ENCODE peak calls at places on chromosomes 1 and 21, in nine cellular contexts. One of them, this sample, is unnamed.

GRCh38 chr1:39105841-39106765 is 80.0 kb downstream of the NDUFS5 start:
- DNase-seq in sigmoid colon: peak
- DNase-seq in transverse colon: peak
- DNase-seq in K562: peak
- DNase-seq in Panc1: no peak
- DNase-seq in spleen: peak
- DNase-seq in SK-N-MC: no peak
- DNase-seq in HCT116: no peak
- DNase-seq in SK-N-SH: peak
- DNase-seq in this sample: no peak

GRCh38 chr1:219788091-219788490 is 140.3 kb downstream of the SLC30A10 start:
- DNase-seq in transverse colon: no peak
- DNase-seq in SK-N-SH: no peak
- DNase-seq in Panc1: no peak
- DNase-seq in sigmoid colon: no peak
- DNase-seq in SK-N-MC: no peak
- DNase-seq in HCT116: no peak
- DNase-seq in spleen: no peak
- DNase-seq in K562: no peak
- DNase-seq in this sample: no peak

GRCh38 chr21:19065164-19065563 is 661.6 kb upstream of the TMPRSS15 start:
- DNase-seq in HCT116: no peak
- DNase-seq in Panc1: no peak
- DNase-seq in sigmoid colon: no peak
- DNase-seq in SK-N-SH: no peak
- DNase-seq in spleen: no peak
- DNase-seq in transverse colon: no peak
- DNase-seq in K562: no peak
- DNase-seq in SK-N-MC: no peak
- DNase-seq in this sample: no peak

GRCh38 chr1:64981602-64981981 is 15.2 kb upstream of the JAK1 start:
- DNase-seq in Panc1: no peak
- DNase-seq in HCT116: no peak
- DNase-seq in spleen: no peak
- DNase-seq in sigmoid colon: no peak
- DNase-seq in SK-N-MC: no peak
- DNase-seq in K562: no peak
- DNase-seq in SK-N-SH: no peak
- DNase-seq in transverse colon: no peak
- DNase-seq in this sample: no peak

GRCh38 chr1:172399369-172400072 is 21.0 kb upstream of the C1orf105 start:
- DNase-seq in SK-N-SH: peak
- DNase-seq in spleen: no peak
- DNase-seq in transverse colon: peak
- DNase-seq in K562: no peak
- DNase-seq in SK-N-MC: peak
- DNase-seq in sigmoid colon: peak
- DNase-seq in Panc1: peak
- DNase-seq in HCT116: peak
- DNase-seq in this sample: no peak

GRCh38 chr1:39955547-39956539 is 898 bp downstream of the MFSD2A start:
- DNase-seq in HCT116: peak
- DNase-seq in sigmoid colon: no peak
- DNase-seq in spleen: no peak
- DNase-seq in SK-N-MC: no peak
- DNase-seq in transverse colon: peak
- DNase-seq in K562: no peak
- DNase-seq in SK-N-SH: peak
- DNase-seq in Panc1: no peak
- DNase-seq in this sample: peak

GRCh38 chr1:24888061-24888970 is 41.8 kb downstream of the RUNX3 start:
- DNase-seq in HCT116: no peak
- DNase-seq in Panc1: no peak
- DNase-seq in SK-N-SH: no peak
- DNase-seq in sigmoid colon: peak
- DNase-seq in SK-N-MC: no peak
- DNase-seq in transverse colon: peak
- DNase-seq in spleen: peak
- DNase-seq in K562: no peak
- DNase-seq in this sample: no peak

GRCh38 chr1:235843458-235843857 is 23.2 kb downstream of the LYST start:
- DNase-seq in SK-N-MC: peak
- DNase-seq in spleen: no peak
- DNase-seq in K562: peak
- DNase-seq in Panc1: no peak
- DNase-seq in HCT116: peak
- DNase-seq in transverse colon: no peak
- DNase-seq in sigmoid colon: no peak
- DNase-seq in SK-N-SH: peak
- DNase-seq in this sample: no peak

GRCh38 chr1:84073266-84073665 is 70.8 kb upstream of the PRKACB start:
- DNase-seq in SK-N-SH: no peak
- DNase-seq in K562: no peak
- DNase-seq in sigmoid colon: no peak
- DNase-seq in spleen: no peak
- DNase-seq in SK-N-MC: no peak
- DNase-seq in Panc1: no peak
- DNase-seq in transverse colon: no peak
- DNase-seq in HCT116: no peak
- DNase-seq in this sample: no peak

GRCh38 chr1:18351735-18352134 is 129.0 kb upstream of the KLHDC7A start:
- DNase-seq in Panc1: no peak
- DNase-seq in SK-N-SH: no peak
- DNase-seq in SK-N-MC: no peak
- DNase-seq in transverse colon: no peak
- DNase-seq in spleen: no peak
- DNase-seq in sigmoid colon: no peak
- DNase-seq in K562: no peak
- DNase-seq in HCT116: no peak
- DNase-seq in this sample: peak

GRCh38 chr1:13725714-13726175 is 25.8 kb downstream of the PRDM2 start:
- DNase-seq in SK-N-SH: peak
- DNase-seq in HCT116: peak
- DNase-seq in spleen: no peak
- DNase-seq in transverse colon: peak
- DNase-seq in Panc1: no peak
- DNase-seq in SK-N-MC: no peak
- DNase-seq in sigmoid colon: no peak
- DNase-seq in K562: peak
- DNase-seq in this sample: no peak

GRCh38 chr21:42080788-42081083 is 9.6 kb downstream of the UMODL1 start:
- DNase-seq in K562: no peak
- DNase-seq in transverse colon: no peak
- DNase-seq in Panc1: no peak
- DNase-seq in sigmoid colon: no peak
- DNase-seq in SK-N-MC: no peak
- DNase-seq in spleen: no peak
- DNase-seq in HCT116: no peak
- DNase-seq in SK-N-SH: no peak
- DNase-seq in this sample: no peak
- TF ChIP-seq POLR2AphosphoS5 in K562: no peak
- TF ChIP-seq POLR2AphosphoS5 in transverse colon: no peak
- TF ChIP-seq POLR2AphosphoS5 in Panc1: no peak
- TF ChIP-seq POLR2AphosphoS5 in sigmoid colon: no peak
- TF ChIP-seq POLR2AphosphoS5 in SK-N-MC: no peak
- TF ChIP-seq POLR2AphosphoS5 in spleen: no peak
- TF ChIP-seq POLR2AphosphoS5 in HCT116: no peak
- TF ChIP-seq POLR2AphosphoS5 in SK-N-SH: no peak
- TF ChIP-seq POLR2AphosphoS5 in this sample: no peak

GRCh38 chr1:35885961-35886558 is 3.1 kb downstream of the AGO1 start:
- DNase-seq in transverse colon: no peak
- DNase-seq in Panc1: no peak
- DNase-seq in sigmoid colon: no peak
- DNase-seq in SK-N-SH: peak
- DNase-seq in HCT116: no peak
- DNase-seq in K562: peak
- DNase-seq in SK-N-MC: no peak
- DNase-seq in spleen: no peak
- DNase-seq in this sample: no peak

GRCh38 chr1:35884934-35885333 is 1.9 kb downstream of the AGO1 start:
- DNase-seq in SK-N-MC: no peak
- DNase-seq in SK-N-SH: no peak
- DNase-seq in spleen: no peak
- DNase-seq in Panc1: no peak
- DNase-seq in transverse colon: no peak
- DNase-seq in HCT116: no peak
- DNase-seq in sigmoid colon: no peak
- DNase-seq in K562: no peak
- DNase-seq in this sample: no peak

GRCh38 chr1:35886606-35887431 is 3.8 kb downstream of the AGO1 start:
- DNase-seq in Panc1: no peak
- DNase-seq in HCT116: no peak
- DNase-seq in SK-N-SH: peak
- DNase-seq in transverse colon: no peak
- DNase-seq in spleen: no peak
- DNase-seq in K562: peak
- DNase-seq in SK-N-MC: no peak
- DNase-seq in sigmoid colon: no peak
- DNase-seq in this sample: no peak

GRCh38 chr1:35888255-35888654 is 5.2 kb downstream of the AGO1 start:
- DNase-seq in spleen: no peak
- DNase-seq in HCT116: no peak
- DNase-seq in SK-N-SH: no peak
- DNase-seq in SK-N-MC: no peak
- DNase-seq in sigmoid colon: no peak
- DNase-seq in Panc1: no peak
- DNase-seq in K562: no peak
- DNase-seq in transverse colon: peak
- DNase-seq in this sample: no peak

GRCh38 chr1:35887508-35887907 is 4.5 kb downstream of the AGO1 start:
- DNase-seq in SK-N-MC: no peak
- DNase-seq in sigmoid colon: no peak
- DNase-seq in SK-N-SH: no peak
- DNase-seq in K562: no peak
- DNase-seq in HCT116: no peak
- DNase-seq in spleen: no peak
- DNase-seq in transverse colon: no peak
- DNase-seq in Panc1: no peak
- DNase-seq in this sample: no peak
- H3K4me3 ChIP-seq in SK-N-MC: no peak
- H3K4me3 ChIP-seq in sigmoid colon: no peak
- H3K4me3 ChIP-seq in SK-N-SH: no peak
- H3K4me3 ChIP-seq in K562: no peak
- H3K4me3 ChIP-seq in HCT116: no peak
- H3K4me3 ChIP-seq in spleen: no peak
- H3K4me3 ChIP-seq in transverse colon: no peak
- H3K4me3 ChIP-seq in Panc1: no peak
- H3K4me3 ChIP-seq in this sample: no peak

GRCh38 chr1:36366091-36366661 is 19.5 kb downstream of the STK40 start:
- DNase-seq in HCT116: no peak
- DNase-seq in K562: no peak
- DNase-seq in sigmoid colon: peak
- DNase-seq in transverse colon: no peak
- DNase-seq in Panc1: no peak
- DNase-seq in SK-N-SH: peak
- DNase-seq in spleen: peak
- DNase-seq in SK-N-MC: no peak
- DNase-seq in this sample: peak

GRCh38 chr1:36369061-36369470 is 16.7 kb downstream of the STK40 start:
- DNase-seq in SK-N-SH: peak
- DNase-seq in Panc1: peak
- DNase-seq in SK-N-MC: no peak
- DNase-seq in K562: peak
- DNase-seq in sigmoid colon: peak
- DNase-seq in HCT116: peak
- DNase-seq in transverse colon: peak
- DNase-seq in spleen: peak
- DNase-seq in this sample: peak

GRCh38 chr1:36367798-36368197 is 17.9 kb downstream of the STK40 start:
- DNase-seq in spleen: no peak
- DNase-seq in HCT116: no peak
- DNase-seq in Panc1: no peak
- DNase-seq in sigmoid colon: no peak
- DNase-seq in SK-N-SH: no peak
- DNase-seq in transverse colon: peak
- DNase-seq in K562: no peak
- DNase-seq in SK-N-MC: no peak
- DNase-seq in this sample: no peak

GRCh38 chr1:36367067-36367466 is 18.7 kb downstream of the STK40 start:
- DNase-seq in transverse colon: no peak
- DNase-seq in K562: no peak
- DNase-seq in Panc1: no peak
- DNase-seq in HCT116: no peak
- DNase-seq in SK-N-SH: no peak
- DNase-seq in sigmoid colon: no peak
- DNase-seq in spleen: peak
- DNase-seq in SK-N-MC: no peak
- DNase-seq in this sample: no peak

DNA sequence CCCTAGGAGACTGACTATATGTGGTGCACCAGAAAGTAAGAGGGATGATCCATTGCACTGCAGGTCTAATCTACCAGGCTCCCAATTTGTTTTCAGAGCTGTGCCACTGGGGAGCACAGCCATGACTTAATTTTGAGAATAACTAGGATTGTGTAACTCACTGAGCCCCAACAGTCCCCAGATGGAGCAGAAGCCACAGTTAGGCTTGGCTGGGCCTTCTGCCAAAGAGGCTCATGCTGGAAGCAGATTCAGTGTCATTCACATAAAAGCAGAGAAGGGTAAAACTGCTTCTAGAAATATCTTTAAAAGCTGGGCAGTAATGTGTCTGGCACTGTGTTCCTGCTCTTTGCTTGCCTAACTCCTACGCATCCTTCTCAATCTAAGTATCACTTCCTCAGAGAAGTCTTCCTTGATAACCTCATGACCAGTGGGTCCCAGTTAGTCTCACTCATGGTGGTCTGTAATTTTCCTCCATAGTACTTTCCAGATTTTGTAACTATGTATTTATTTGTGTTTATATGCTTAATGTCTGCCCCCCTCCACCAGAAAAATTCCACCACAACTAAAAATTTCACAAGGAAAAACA is 20.3 kb downstream of the STK40 start:
- DNase-seq in SK-N-MC: no peak
- DNase-seq in HCT116: no peak
- DNase-seq in Panc1: no peak
- DNase-seq in sigmoid colon: peak
- DNase-seq in SK-N-SH: no peak
- DNase-seq in transverse colon: no peak
- DNase-seq in spleen: no peak
- DNase-seq in K562: no peak
- DNase-seq in this sample: no peak
- H3K27ac ChIP-seq in SK-N-MC: peak
- H3K27ac ChIP-seq in HCT116: no peak
- H3K27ac ChIP-seq in Panc1: no peak
- H3K27ac ChIP-seq in sigmoid colon: peak
- H3K27ac ChIP-seq in SK-N-SH: peak
- H3K27ac ChIP-seq in transverse colon: peak
- H3K27ac ChIP-seq in spleen: peak
- H3K27ac ChIP-seq in K562: no peak
- H3K27ac ChIP-seq in this sample: peak

DNA sequence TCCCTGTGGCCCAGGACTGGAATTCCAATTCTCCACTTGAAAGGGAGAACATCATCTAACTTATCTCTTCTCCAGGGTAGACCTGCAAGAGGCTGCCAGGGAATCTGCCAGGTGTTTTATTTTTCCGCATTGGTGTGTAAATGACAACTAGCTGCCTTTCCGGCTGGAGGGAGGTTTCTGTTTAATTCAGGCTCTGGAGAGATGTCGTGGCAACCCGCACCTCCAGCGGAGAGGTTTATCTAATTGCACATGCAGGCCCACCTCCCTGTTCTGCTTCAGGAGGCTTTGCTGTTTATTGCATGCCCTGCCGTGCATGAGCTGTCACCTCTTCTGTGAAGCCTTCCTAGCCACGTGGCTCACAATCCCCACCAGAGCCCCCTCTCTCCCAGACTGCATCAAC is 151.6 kb downstream of the C1orf94 start:
- DNase-seq in HCT116: no peak
- DNase-seq in SK-N-SH: no peak
- DNase-seq in SK-N-MC: no peak
- DNase-seq in spleen: no peak
- DNase-seq in Panc1: no peak
- DNase-seq in transverse colon: no peak
- DNase-seq in K562: no peak
- DNase-seq in sigmoid colon: no peak
- DNase-seq in this sample: no peak
- TF ChIP-seq POLR2AphosphoS5 in HCT116: no peak
- TF ChIP-seq POLR2AphosphoS5 in SK-N-SH: no peak
- TF ChIP-seq POLR2AphosphoS5 in SK-N-MC: no peak
- TF ChIP-seq POLR2AphosphoS5 in spleen: no peak
- TF ChIP-seq POLR2AphosphoS5 in Panc1: no peak
- TF ChIP-seq POLR2AphosphoS5 in transverse colon: no peak
- TF ChIP-seq POLR2AphosphoS5 in K562: no peak
- TF ChIP-seq POLR2AphosphoS5 in sigmoid colon: no peak
- TF ChIP-seq POLR2AphosphoS5 in this sample: no peak